ENCODE peak calls at places on chromosomes 6 and 20, in seven cellular contexts. C is upper lobe of right lung, A is IMR-90, E is K562, D is lower leg skin, V is neural crest cell, L is uterus. Q is an unnamed sample.

GRCh38 chr20:13260620-13261279 is 39.7 kb downstream of the ISM1 start:
- DNase-seq in C (no peak), A (no peak), E (no peak), D (no peak), V (no peak), L (no peak), Q (no peak)

GRCh38 chr20:57260065-57260958 is 6.1 kb downstream of the BMP7 start:
- DNase-seq in C (no peak), A (no peak), E (no peak), D (no peak), V (no peak), L (no peak), Q (no peak)

GRCh38 chr20:41935259-41935791 is 317.1 kb upstream of the CHD6 start:
- DNase-seq in C (no peak), A (no peak), E (peak), D (no peak), V (no peak), L (no peak), Q (no peak)

GRCh38 chr20:14764511-14765369 is 427.3 kb upstream of the FLRT3 start:
- DNase-seq in C (peak), A (no peak), E (no peak), D (peak), V (no peak), L (no peak), Q (no peak)

GRCh38 chr20:36847710-36848040 is 28.3 kb upstream of the TLDC2 start:
- DNase-seq in C (no peak), A (peak), E (no peak), D (no peak), V (no peak), L (no peak), Q (no peak)

GRCh38 chr6:25961619-25962367 is 809 bp upstream of the TRIM38 start:
- DNase-seq in C (no peak), A (no peak), E (peak), D (no peak), V (no peak), L (no peak), Q (no peak)

GRCh38 chr6:138371720-138372119 is 6.0 kb upstream of the SMIM28 start:
- DNase-seq in C (no peak), A (no peak), E (peak), D (no peak), V (no peak), L (no peak), Q (no peak)

GRCh38 chr6:139323511-139324445 is 32.0 kb upstream of the TXLNB start:
- DNase-seq in C (peak), A (peak), E (peak), D (peak), V (peak), L (peak), Q (peak)

GRCh38 chr6:118660218-118660569 is 8.8 kb upstream of the CEP85L start:
- DNase-seq in C (no peak), A (no peak), E (peak), D (no peak), V (no peak), L (peak), Q (no peak)

GRCh38 chr20:25275813-25276532 is 28.1 kb downstream of the PYGB start:
- DNase-seq in C (peak), A (no peak), E (no peak), D (no peak), V (no peak), L (peak), Q (no peak)

GRCh38 chr6:110853754-110854477 is 20.7 kb upstream of the AMD1 start:
- DNase-seq in C (no peak), A (no peak), E (no peak), D (no peak), V (no peak), L (no peak), Q (no peak)

GRCh38 chr6:119148102-119148824 is 69.8 kb upstream of the FAM184A start:
- DNase-seq in C (no peak), A (peak), E (peak), D (peak), V (peak), L (no peak), Q (peak)

GRCh38 chr20:63956664-63957003 is 418 bp upstream of the UCKL1 start:
- DNase-seq in C (no peak), A (no peak), E (no peak), D (no peak), V (no peak), L (no peak), Q (no peak)

GRCh38 chr6:73648166-73648565 is 5.6 kb downstream of the SLC17A5 start:
- DNase-seq in C (no peak), A (peak), E (no peak), D (no peak), V (no peak), L (no peak), Q (no peak)

GRCh38 chr6:150783818-150784217 is 81.7 kb upstream of the MTHFD1L start:
- DNase-seq in C (no peak), A (peak), E (no peak), D (no peak), V (no peak), L (no peak), Q (no peak)

GRCh38 chr20:10636326-10636818 is 37.4 kb downstream of the JAG1 start:
- DNase-seq in C (no peak), A (peak), E (no peak), D (no peak), V (no peak), L (no peak), Q (no peak)

GRCh38 chr20:51801220-51801991 is 915 bp downstream of the SALL4 start:
- DNase-seq in C (no peak), A (no peak), E (no peak), D (no peak), V (peak), L (no peak), Q (peak)

GRCh38 chr6:152232494-152233151 is 404.5 kb downstream of the SYNE1 start:
- DNase-seq in C (no peak), A (peak), E (peak), D (no peak), V (no peak), L (no peak), Q (peak)

GRCh38 chr6:13715444-13715883 is 3.8 kb upstream of the RANBP9 start:
- DNase-seq in C (no peak), A (no peak), E (peak), D (no peak), V (no peak), L (no peak), Q (no peak)

GRCh38 chr20:6765469-6766058 is 1.9 kb upstream of the BMP2 start:
- DNase-seq in C (no peak), A (peak), E (peak), D (no peak), V (peak), L (no peak), Q (no peak)

GRCh38 chr6:78835817-78836216 is 31.5 kb upstream of the IRAK1BP1 start:
- DNase-seq in C (no peak), A (peak), E (no peak), D (no peak), V (no peak), L (no peak), Q (no peak)

GRCh38 chr6:96171112-96171511 is 155.3 kb downstream of the FUT9 start:
- DNase-seq in C (no peak), A (no peak), E (no peak), D (no peak), V (no peak), L (no peak), Q (no peak)

GRCh38 chr20:36852187-36852586 is 23.8 kb upstream of the TLDC2 start:
- DNase-seq in C (no peak), A (no peak), E (no peak), D (no peak), V (no peak), L (no peak), Q (no peak)

GRCh38 chr6:111846511-111847409 is 26.5 kb downstream of the FYN start:
- DNase-seq in C (no peak), A (no peak), E (no peak), D (no peak), V (no peak), L (no peak), Q (no peak)

GRCh38 chr20:19749537-19749936 is 8.5 kb upstream of the RIN2 start:
- DNase-seq in C (no peak), A (no peak), E (no peak), D (no peak), V (no peak), L (no peak), Q (no peak)

GRCh38 chr6:21902766-21903165 is 309.2 kb downstream of the SOX4 start:
- DNase-seq in C (no peak), A (no peak), E (no peak), D (no peak), V (no peak), L (no peak), Q (no peak)

GRCh38 chr6:131636880-131637792 is at the start of gene ENPP3:
- DNase-seq in C (no peak), A (peak), E (peak), D (no peak), V (no peak), L (no peak), Q (no peak)

GRCh38 chr20:21514553-21515251 is 838 bp upstream of the NKX2-2 start:
- DNase-seq in C (no peak), A (no peak), E (no peak), D (no peak), V (no peak), L (no peak), Q (no peak)

GRCh38 chr6:312704-313485 is 20.6 kb downstream of the DUSP22 start:
- DNase-seq in C (peak), A (no peak), E (no peak), D (no peak), V (no peak), L (no peak), Q (no peak)

GRCh38 chr6:83231146-83231545 is 38.0 kb downstream of the RWDD2A start:
- DNase-seq in C (no peak), A (peak), E (no peak), D (no peak), V (no peak), L (no peak), Q (no peak)

GRCh38 chr6:6694368-6694780 is 105.9 kb downstream of the LY86 start:
- DNase-seq in C (no peak), A (no peak), E (peak), D (no peak), V (no peak), L (no peak), Q (no peak)

GRCh38 chr6:168333039-168333438 is 13.5 kb upstream of the DACT2 start:
- DNase-seq in C (no peak), A (no peak), E (peak), D (no peak), V (no peak), L (no peak), Q (peak)
- TF ChIP-seq CTCF in C (peak), A (no peak), E (peak), D (no peak), V (peak), L (no peak), Q (peak)

DNA sequence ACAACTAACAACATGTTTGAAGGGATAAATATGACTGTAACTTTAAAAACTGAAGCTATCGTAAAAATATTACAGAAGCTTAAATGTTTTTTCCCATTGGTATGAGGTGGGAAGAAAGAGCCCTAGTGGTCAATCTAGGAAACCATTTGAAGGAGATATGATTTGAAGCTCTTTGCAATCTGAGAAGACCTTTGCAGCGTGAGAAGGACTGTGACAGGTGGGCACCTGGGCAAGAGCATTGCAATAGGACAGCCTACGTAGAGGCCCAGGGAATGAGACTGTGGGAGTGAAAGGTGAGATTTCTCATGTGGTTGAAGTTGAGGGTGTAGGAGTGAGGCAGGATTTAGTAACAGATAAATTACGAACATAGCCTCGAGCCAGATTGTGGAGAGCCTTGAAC is 108.0 kb upstream of the PDE7B start:
- DNase-seq in C (no peak), A (no peak), E (no peak), D (no peak), V (no peak), L (no peak), Q (no peak)
- TF ChIP-seq CTCF in C (no peak), A (no peak), E (no peak), D (no peak), V (peak), L (no peak), Q (peak)

GRCh38 chr6:127968394-127968793 is 67.5 kb upstream of the THEMIS start:
- DNase-seq in C (no peak), A (no peak), E (no peak), D (no peak), V (no peak), L (no peak), Q (no peak)
- TF ChIP-seq CTCF in C (no peak), A (no peak), E (no peak), D (no peak), V (peak), L (no peak), Q (no peak)

GRCh38 chr20:45118028-45118427 is 3.1 kb upstream of the WFDC5 start:
- DNase-seq in C (no peak), A (no peak), E (no peak), D (no peak), V (no peak), L (no peak), Q (no peak)
- TF ChIP-seq CTCF in C (no peak), A (no peak), E (no peak), D (no peak), V (no peak), L (no peak), Q (no peak)

GRCh38 chr20:15902493-15902892 is 670.8 kb downstream of the KIF16B start:
- DNase-seq in C (no peak), A (no peak), E (peak), D (no peak), V (peak), L (no peak), Q (peak)
- TF ChIP-seq CTCF in C (no peak), A (no peak), E (no peak), D (no peak), V (peak), L (no peak), Q (peak)

GRCh38 chr6:33143113-33143760 is 49.0 kb downstream of the COL11A2 start:
- DNase-seq in C (no peak), A (no peak), E (no peak), D (no peak), V (no peak), L (no peak), Q (no peak)
- TF ChIP-seq CTCF in C (no peak), A (no peak), E (peak), D (no peak), V (peak), L (no peak), Q (peak)

GRCh38 chr6:30727920-30728605 is 7.9 kb downstream of the TUBB start:
- DNase-seq in C (no peak), A (peak), E (peak), D (no peak), V (no peak), L (no peak), Q (no peak)
- TF ChIP-seq CTCF in C (no peak), A (peak), E (peak), D (no peak), V (peak), L (no peak), Q (no peak)

GRCh38 chr6:56040875-56041274 is 165.5 kb upstream of the BMP5 start:
- DNase-seq in C (no peak), A (peak), E (no peak), D (no peak), V (no peak), L (no peak), Q (no peak)

GRCh38 chr6:56040271-56040670 is 164.9 kb upstream of the BMP5 start:
- DNase-seq in C (no peak), A (peak), E (no peak), D (no peak), V (no peak), L (no peak), Q (no peak)

GRCh38 chr6:56036911-56037310 is 161.5 kb upstream of the BMP5 start:
- DNase-seq in C (no peak), A (no peak), E (no peak), D (no peak), V (no peak), L (no peak), Q (no peak)

GRCh38 chr6:56038764-56039163 is 163.4 kb upstream of the BMP5 start:
- DNase-seq in C (no peak), A (no peak), E (no peak), D (no peak), V (no peak), L (no peak), Q (no peak)

GRCh38 chr6:56037587-56037986 is 162.2 kb upstream of the BMP5 start:
- DNase-seq in C (no peak), A (no peak), E (no peak), D (no peak), V (no peak), L (no peak), Q (no peak)
- TF ChIP-seq CTCF in C (no peak), A (no peak), E (no peak), D (no peak), V (no peak), L (no peak), Q (no peak)